ENCODE peak calls at places on chromosomes 11 and 22, in seven cellular contexts. Y, D, R, Z, L, O and Q are unnamed samples.

GRCh38 chr11:7555067-7555699 is 41.4 kb downstream of the PPFIBP2 start:
- DNase-seq in Z (no peak), L (peak; percentile 17), O (no peak), D (peak; percentile 86), R (no peak), Y (peak; percentile 61), Q (no peak)

GRCh38 chr11:74925281-74925680 is 23.6 kb downstream of the XRRA1 start:
- DNase-seq in O (no peak), L (no peak), D (no peak), Y (no peak), R (no peak), Z (no peak), Q (no peak)

GRCh38 chr11:108887436-108888238 is 222.8 kb downstream of the DDX10 start:
- DNase-seq in R (no peak), O (no peak), Y (no peak), L (no peak), Z (no peak), D (no peak), Q (no peak)

GRCh38 chr11:84817998-84818397 is 809.1 kb downstream of the DLG2 start:
- DNase-seq in Y (no peak), R (no peak), Z (no peak), O (no peak), L (no peak), D (no peak), Q (no peak)

GRCh38 chr11:128848815-128849455 is 18.2 kb downstream of the KCNJ1 start:
- DNase-seq in Z (no peak), Y (peak; percentile 74), R (peak; percentile 37), D (peak; percentile 55), O (peak; percentile 60), L (peak; percentile 96), Q (peak; percentile 52)

GRCh38 chr11:74371269-74372039 is 26.8 kb downstream of the PGM2L1 start:
- DNase-seq in Y (no peak), D (no peak), L (no peak), O (no peak), Z (no peak), R (no peak), Q (no peak)

GRCh38 chr11:127000991-127001390 is 421 bp upstream of the KIRREL3 start:
- DNase-seq in O (no peak), L (peak; percentile 41), Y (no peak), R (no peak), Z (no peak), D (no peak), Q (no peak)

GRCh38 chr11:93747122-93747521 is 5.7 kb downstream of the C11orf54 start:
- DNase-seq in O (no peak), Z (no peak), Y (no peak), D (no peak), L (no peak), R (no peak), Q (no peak)

GRCh38 chr22:47259049-47259448 is 496.6 kb downstream of the TBC1D22A start:
- DNase-seq in O (no peak), Z (no peak), L (no peak), R (no peak), Y (no peak), D (no peak), Q (no peak)
- H3K9me3 ChIP-seq in O (no peaks in the 10 kb centered on the region), Z (no peaks in the 10 kb centered on the region), L (peaks cover 45% of the 10 kb centered on the region), R (no peaks in the 10 kb centered on the region), Y (no peaks in the 10 kb centered on the region), D (no peaks in the 10 kb centered on the region), Q (no peaks in the 10 kb centered on the region)

GRCh38 chr11:102791271-102792036 is 6.5 kb downstream of the MMP1 start:
- DNase-seq in Z (no peak), O (no peak), D (no peak), Y (no peak), R (no peak), L (no peak), Q (no peak)
- H3K9me3 ChIP-seq in Z (no peaks in the 10 kb centered on the region), O (no peaks in the 10 kb centered on the region), D (no peaks in the 10 kb centered on the region), Y (no peaks in the 10 kb centered on the region), R (no peaks in the 10 kb centered on the region), L (no peaks in the 10 kb centered on the region), Q (no peaks in the 10 kb centered on the region)

GRCh38 chr22:49297286-49297870 is 530.3 kb downstream of the BRD1 start:
- DNase-seq in L (no peak), Y (no peak), D (no peak), O (no peak), Z (no peak), R (no peak), Q (no peak)
- H3K9me3 ChIP-seq in L (no peaks in the 10 kb centered on the region), Y (peaks cover 10% of the 10 kb centered on the region), D (no peaks in the 10 kb centered on the region), O (no peaks in the 10 kb centered on the region), Z (no peaks in the 10 kb centered on the region), R (no peaks in the 10 kb centered on the region), Q (no peaks in the 10 kb centered on the region)

GRCh38 chr22:22995166-22995565 is 75.2 kb upstream of the GNAZ start:
- DNase-seq in O (no peak), Z (no peak), Y (no peak), R (peak; percentile 74), L (no peak), D (no peak), Q (no peak)

GRCh38 chr22:22996511-22997261 is 73.6 kb upstream of the GNAZ start:
- DNase-seq in Z (peak; percentile 32), Y (no peak), O (no peak), D (no peak), L (no peak), R (no peak), Q (no peak)

GRCh38 chr22:22997988-22998387 is 72.3 kb upstream of the GNAZ start:
- DNase-seq in D (no peak), Z (no peak), Y (no peak), L (no peak), O (no peak), R (no peak), Q (no peak)

GRCh38 chr22:22999473-22999872 is 70.8 kb upstream of the GNAZ start:
- DNase-seq in R (no peak), L (no peak), D (no peak), Z (no peak), O (no peak), Y (no peak), Q (no peak)

DNA sequence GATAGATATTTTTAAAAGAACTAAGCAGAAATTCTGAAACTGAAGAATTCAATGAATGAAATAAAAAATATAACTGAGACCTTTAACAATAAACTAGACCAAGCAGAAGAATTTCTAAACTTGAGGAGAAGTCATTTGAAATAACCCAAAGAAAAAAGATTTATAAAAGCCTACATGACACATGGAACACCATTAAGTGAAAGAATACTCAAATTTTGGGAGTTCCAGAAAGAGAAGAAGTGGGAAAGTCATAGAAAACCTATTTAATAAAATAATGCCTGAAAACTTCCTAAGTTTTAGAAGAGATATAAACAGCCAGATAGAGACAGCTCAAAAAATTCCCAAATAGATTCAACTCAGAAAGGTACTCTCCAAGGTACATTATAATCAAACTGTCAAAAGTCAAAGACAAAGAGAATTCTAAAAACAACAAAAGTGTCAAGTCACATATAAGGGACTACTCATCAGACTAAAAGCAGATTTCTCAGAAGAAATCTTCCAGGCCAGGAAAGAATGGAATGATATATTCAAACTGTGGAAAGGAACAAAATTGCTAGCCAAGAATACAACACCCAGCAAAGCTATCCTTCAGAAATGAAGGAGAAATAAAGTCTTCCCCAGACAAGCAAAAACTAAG is 72.9 kb upstream of the GNAZ start:
- DNase-seq in L (no peak), Y (no peak), O (no peak), R (no peak), D (no peak), Z (no peak), Q (no peak)
- H3K9me3 ChIP-seq in L (peaks cover 51% of the 10 kb centered on the region), Y (peaks cover 18% of the 10 kb centered on the region), O (peaks cover 5% of the 10 kb centered on the region), R (no peaks in the 10 kb centered on the region), D (peaks cover 21% of the 10 kb centered on the region), Z (no peaks in the 10 kb centered on the region), Q (peaks cover 13% of the 10 kb centered on the region)

DNA sequence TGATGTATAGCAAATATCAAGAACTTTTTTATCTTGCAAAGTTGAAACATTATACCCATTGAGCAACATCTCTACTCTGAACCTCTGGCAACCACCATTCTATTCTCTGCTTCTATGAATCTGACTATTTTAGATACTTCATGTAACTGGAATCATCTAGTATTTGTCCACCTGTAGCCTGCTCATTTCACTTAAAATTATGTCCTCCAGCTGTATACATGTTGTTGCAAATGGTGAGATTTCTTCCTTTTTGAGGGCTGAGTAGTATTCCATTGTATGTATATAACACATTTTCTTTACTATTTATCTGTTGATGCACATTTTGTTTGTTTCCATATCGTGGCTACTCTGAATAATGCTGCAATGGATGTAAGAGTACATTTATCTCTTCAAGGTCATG is 476.3 kb upstream of the LRRC4C start:
- DNase-seq in O (no peak), L (no peak), Y (no peak), D (no peak), R (no peak), Z (no peak), Q (no peak)
- H3K9me3 ChIP-seq in O (no peaks in the 10 kb centered on the region), L (peaks cover 11% of the 10 kb centered on the region), Y (no peaks in the 10 kb centered on the region), D (no peaks in the 10 kb centered on the region), R (no peaks in the 10 kb centered on the region), Z (no peaks in the 10 kb centered on the region), Q (peaks cover 1% of the 10 kb centered on the region)

DNA sequence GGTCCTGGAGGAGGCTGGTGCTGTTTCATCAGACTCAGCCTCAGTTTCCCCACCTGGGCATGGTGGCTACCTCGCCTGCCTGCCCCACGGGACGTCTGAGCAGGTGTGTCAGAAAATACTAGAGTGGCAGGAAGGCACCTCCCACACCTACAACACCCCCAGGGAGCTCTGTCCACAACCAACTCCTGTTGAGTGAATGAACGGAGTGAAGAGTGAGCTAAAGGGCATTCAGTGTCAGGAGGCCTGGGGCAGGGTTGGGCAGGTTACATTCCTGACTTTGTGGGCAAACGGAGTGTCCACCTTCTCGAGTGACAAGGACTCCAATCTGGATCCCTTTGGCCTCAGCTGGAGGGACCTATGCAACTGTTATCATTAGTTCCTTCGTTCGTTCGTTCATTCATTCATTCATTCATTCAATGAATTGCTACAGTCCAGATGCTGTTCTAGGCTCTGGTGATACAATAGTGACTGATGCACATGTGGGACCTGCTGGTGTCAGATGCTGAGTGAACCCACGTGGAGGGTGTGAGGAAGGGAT is 195.2 kb downstream of the CTTN start:
- DNase-seq in O (no peak), Y (no peak), R (no peak), L (no peak), Z (peak; percentile 24), D (no peak), Q (no peak)
- H3K9me3 ChIP-seq in O (no peaks in the 10 kb centered on the region), Y (no peaks in the 10 kb centered on the region), R (no peaks in the 10 kb centered on the region), L (no peaks in the 10 kb centered on the region), Z (no peaks in the 10 kb centered on the region), D (no peaks in the 10 kb centered on the region), Q (no peaks in the 10 kb centered on the region)

DNA sequence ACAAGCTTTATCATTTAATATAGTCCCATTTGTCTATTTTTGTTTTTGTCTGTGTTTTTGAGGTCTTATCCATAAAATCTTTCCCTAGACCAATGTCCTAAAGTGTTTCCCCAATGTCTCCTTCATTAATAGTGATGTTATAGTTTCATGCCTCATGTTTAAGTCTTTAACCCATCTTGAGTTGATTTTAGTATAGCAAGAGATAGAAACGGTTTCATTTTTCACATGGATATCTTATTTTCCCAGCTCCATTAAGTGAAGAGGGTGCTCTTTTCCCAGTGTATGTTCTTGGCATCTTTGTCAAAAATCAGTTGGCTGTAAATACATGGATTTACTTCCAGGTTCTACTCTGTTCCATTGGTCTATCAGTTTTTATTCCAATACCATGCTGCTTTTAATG is 58.2 kb downstream of the KCNQ1OT1 start:
- DNase-seq in L (no peak), D (no peak), Y (no peak), Z (no peak), O (no peak), R (no peak), Q (no peak)
- H3K9me3 ChIP-seq in L (peaks cover 80% of the 10 kb centered on the region), D (peaks cover 52% of the 10 kb centered on the region), Y (peaks cover 68% of the 10 kb centered on the region), Z (peaks cover 8% of the 10 kb centered on the region), O (peaks cover 16% of the 10 kb centered on the region), R (no peaks in the 10 kb centered on the region), Q (peaks cover 13% of the 10 kb centered on the region)